ENCODE peak calls at places on chromosomes 6 and 20, in five cellular contexts. C, U, O, V and Q are unnamed samples.

GRCh38 chr20:59469266-59470252 is 134.8 kb upstream of the PHACTR3 start:
- DNase-seq in O (peak; percentile 60), U (no peak), C (no peak), V (peak; percentile 81), Q (no peak)

GRCh38 chr6:142827356-142827755 is 117.6 kb downstream of the HIVEP2 start:
- DNase-seq in C (no peak), V (no peak), O (no peak), U (no peak), Q (no peak)

GRCh38 chr20:51345601-51346101 is 196.9 kb downstream of the NFATC2 start:
- DNase-seq in O (no peak), C (no peak), V (no peak), U (peak; percentile 56), Q (peak; percentile 77)

GRCh38 chr6:90790696-90791095 is 203.8 kb upstream of the MAP3K7 start:
- DNase-seq in O (no peak), C (no peak), V (no peak), U (peak; percentile 5), Q (peak; percentile 74)

GRCh38 chr6:134249759-134250602 is 67.9 kb downstream of the SGK1 start:
- DNase-seq in U (peak; percentile 60), O (no peak), V (no peak), C (no peak), Q (peak; percentile 36)

GRCh38 chr20:38190936-38191371 is 25.9 kb upstream of the TGM2 start:
- DNase-seq in U (no peak), O (no peak), C (no peak), V (peak; percentile 28), Q (no peak)

GRCh38 chr6:122620902-122621301 is 10.7 kb downstream of the PKIB start:
- DNase-seq in V (no peak), O (no peak), U (peak; percentile 59), C (no peak), Q (no peak)

GRCh38 chr6:45493761-45494160 is 116.0 kb upstream of the SUPT3H start:
- DNase-seq in V (no peak), U (no peak), C (no peak), O (no peak), Q (no peak)

GRCh38 chr20:38875170-38875993 is 50.8 kb upstream of the FAM83D start:
- DNase-seq in U (no peak), O (no peak), C (no peak), V (no peak), Q (no peak)

DNA sequence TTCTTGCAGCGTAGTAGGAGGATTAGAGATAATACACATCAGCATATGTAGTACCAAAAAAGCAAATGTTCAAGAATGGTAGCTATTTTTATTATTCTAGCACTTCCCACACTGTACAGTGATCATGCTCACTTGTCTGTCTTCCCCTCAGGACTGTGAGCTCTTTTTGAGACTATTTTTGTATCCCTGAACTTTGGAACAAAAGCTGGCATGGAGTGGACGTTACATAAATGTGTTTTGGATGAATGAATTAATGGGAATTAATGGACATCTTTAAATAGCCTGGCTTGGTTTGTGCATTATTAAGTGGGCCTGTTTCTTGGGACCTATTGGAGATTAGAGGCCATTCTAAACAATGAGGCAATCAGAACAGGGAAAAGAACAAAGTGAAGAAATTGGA is 243.7 kb downstream of the CD83 start:
- DNase-seq in O (no peak), U (no peak), V (no peak), C (no peak), Q (no peak)
- TF ChIP-seq CTCF in O (no peak), U (no peak), V (no peak), C (no peak), Q (no peak)

DNA sequence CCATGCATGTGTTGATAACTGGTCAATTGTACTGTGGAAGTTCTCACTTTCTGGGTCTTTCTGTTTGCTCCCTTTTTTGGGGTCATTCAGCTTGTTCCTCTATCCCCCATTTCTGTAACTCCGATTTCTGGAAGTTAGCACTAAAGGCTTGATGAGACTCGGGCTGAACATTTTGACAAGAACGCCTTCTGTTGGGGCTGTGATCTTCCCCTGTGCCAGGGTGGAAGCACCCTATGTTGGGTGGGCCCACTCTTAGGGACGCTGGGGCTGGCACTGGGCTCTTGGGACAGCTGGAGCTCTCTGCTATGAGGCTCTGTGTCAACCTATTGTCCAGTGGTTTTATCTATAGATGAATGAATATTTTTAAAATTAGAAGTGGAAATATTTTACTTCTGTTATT is 60.1 kb upstream of the FRMD1 start:
- DNase-seq in C (no peak), U (no peak), V (peak; percentile 17), O (no peak), Q (no peak)
- TF ChIP-seq CTCF in C (no peak), U (no peak), V (no peak), O (no peak), Q (no peak)

DNA sequence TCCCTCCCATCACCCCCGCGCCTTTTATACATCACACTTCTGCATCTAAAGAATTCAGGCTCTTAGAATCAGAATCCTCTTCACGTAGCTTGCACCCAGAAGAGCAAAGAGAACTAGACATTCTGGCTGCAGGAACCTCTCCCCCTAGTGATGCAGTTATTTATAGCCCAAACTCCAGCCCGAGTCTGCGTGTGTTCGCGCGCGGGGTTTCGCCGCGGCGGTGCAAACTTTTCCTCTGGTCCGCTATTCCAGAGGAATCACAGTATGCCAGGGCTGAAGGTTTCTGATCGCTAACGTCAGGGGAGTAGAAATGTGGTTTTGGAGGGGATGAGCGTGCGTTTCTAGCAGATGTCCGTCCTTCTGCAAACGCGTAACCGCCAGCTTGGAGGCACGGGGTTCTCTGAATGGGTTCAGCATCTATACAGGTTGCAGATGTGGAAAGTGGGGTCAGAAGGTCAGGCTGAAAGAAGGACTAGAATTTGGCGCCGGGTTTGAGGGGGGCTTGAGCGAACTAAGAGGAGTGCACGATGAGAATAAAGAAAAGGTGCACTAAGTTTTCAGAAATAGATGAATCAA is 1.9 kb downstream of the EPHA7 start:
- DNase-seq in V (peak; percentile 63), U (no peak), O (no peak), C (peak; percentile 79), Q (no peak)
- TF ChIP-seq CTCF in V (peak; percentile 58), U (no peak), O (peak; percentile 42), C (peak; percentile 12), Q (no peak)

DNA sequence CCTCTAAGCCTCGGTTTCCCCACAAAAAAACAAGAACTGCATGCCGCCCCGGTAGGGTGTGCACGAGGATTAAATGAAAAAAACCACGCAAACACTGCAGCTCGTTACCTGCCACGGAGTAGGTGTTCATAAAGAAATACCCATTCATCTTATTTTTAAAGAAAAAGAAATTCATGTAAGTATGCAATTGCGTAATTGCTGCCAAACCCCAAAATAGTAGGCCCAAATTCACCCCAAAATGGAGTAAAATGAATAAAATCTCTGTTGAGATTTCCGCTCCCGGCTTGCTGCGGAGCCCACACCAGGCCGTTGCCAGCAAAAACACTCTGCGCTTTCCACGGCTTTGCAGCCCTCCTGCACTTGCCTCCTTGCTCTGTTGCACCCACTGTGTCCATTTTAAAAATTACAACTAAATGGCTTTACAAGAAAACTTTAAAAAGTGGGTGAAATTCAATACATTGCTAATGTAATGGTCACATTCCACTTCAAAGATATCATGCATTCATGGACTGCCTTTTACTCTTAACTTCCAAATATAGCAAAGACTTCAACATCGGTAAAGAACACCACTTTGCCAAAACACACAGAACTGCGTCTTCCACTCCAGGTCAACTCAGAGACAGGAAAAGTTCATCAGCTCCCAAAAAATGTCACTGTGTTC is 125.0 kb downstream of the ZMYND8 start:
- DNase-seq in U (peak; percentile 6), V (no peak), O (no peak), C (no peak), Q (peak; percentile 24)
- TF ChIP-seq CTCF in U (no peak), V (no peak), O (peak; percentile 3), C (no peak), Q (no peak)

GRCh38 chr6:5079692-5080091 is 5.4 kb upstream of the PPP1R3G start:
- DNase-seq in U (no peak), C (no peak), V (no peak), O (no peak), Q (no peak)

GRCh38 chr6:5081182-5081581 is 4.0 kb upstream of the PPP1R3G start:
- DNase-seq in C (no peak), U (no peak), O (no peak), V (no peak), Q (no peak)

GRCh38 chr6:5076931-5077330 is 8.2 kb upstream of the PPP1R3G start:
- DNase-seq in V (no peak), U (no peak), O (no peak), C (no peak), Q (no peak)

GRCh38 chr6:5080574-5080973 is 4.6 kb upstream of the PPP1R3G start:
- DNase-seq in U (no peak), V (no peak), C (no peak), O (no peak), Q (no peak)

DNA sequence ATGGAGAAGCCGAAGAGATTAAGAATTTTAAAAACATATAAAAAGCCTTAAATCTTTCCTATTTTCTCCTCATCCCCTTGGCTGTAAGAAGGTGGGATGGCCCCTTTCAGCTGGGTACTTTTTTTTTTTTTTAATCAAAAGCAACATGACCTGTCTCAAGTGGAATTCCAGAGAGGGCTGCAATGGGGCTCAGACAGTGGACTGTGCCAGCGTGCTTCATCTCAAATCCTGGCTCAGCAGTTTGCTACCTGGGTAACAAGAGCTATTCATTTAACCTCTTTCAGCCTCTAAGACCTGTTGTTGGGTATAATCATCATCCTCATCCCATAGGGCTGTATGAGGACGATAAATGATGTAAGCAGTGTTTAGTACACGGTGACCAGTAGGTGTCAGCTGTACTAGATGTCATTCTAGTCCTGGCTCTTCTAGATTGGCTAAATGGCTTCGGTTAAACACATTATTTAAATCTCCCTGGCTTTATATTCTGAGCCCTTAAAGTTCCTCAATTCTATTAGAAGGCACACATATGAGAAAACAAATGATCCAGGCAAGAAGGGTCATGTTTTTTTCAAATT is 6.9 kb upstream of the PPP1R3G start:
- DNase-seq in O (no peak), C (no peak), U (peak; percentile 16), V (no peak), Q (no peak)
- TF ChIP-seq CTCF in O (peak; percentile 37), C (peak; percentile 7), U (no peak), V (peak; percentile 45), Q (peak; percentile 20)

DNA sequence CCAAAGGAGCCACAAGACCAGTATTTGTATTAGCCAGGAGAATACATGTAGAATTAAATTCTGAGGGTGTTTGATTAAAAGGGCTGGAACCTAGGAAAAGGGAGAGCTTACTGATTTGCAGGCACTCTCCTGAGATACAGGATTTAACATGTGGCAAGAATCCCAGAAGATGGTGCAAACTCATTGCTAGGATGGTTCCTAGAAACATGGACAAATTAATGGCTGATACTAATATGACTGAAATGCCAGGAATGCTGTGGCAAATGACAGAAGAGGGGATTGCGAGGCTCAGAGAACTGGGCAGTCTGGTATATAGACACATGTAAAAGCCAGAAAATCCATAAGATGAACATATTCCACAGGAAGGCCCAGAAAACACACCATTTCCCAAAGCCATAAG is 118.1 kb downstream of the RWDD2A start:
- DNase-seq in C (no peak), V (no peak), U (peak; percentile 11), O (no peak), Q (peak; percentile 91)
- TF ChIP-seq CTCF in C (no peak), V (no peak), U (no peak), O (no peak), Q (no peak)

GRCh38 chr6:4788953-4789584 is 12.9 kb downstream of the CDYL start:
- DNase-seq in O (peak; percentile 28), V (peak; percentile 78), C (no peak), U (no peak), Q (no peak)
- TF ChIP-seq CTCF in O (peak; percentile 38), V (peak; percentile 69), C (no peak), U (no peak), Q (no peak)

GRCh38 chr6:144284753-144285547 is at the start of gene UTRN:
- DNase-seq in C (peak; percentile 92), O (peak; percentile 94), U (peak; percentile 87), V (peak; percentile 95), Q (peak; percentile 83)
- TF ChIP-seq CTCF in C (no peak), O (no peak), U (no peak), V (no peak), Q (no peak)